ENCODE peak calls at places on chromosomes 2 and 18, in ten cellular contexts. One of them, this sample, is unnamed.

GRCh38 chr18:8424481-8424880 is 184.8 kb upstream of the RAB12 start:
- DNase-seq in spleen: no peak
- DNase-seq in astrocyte of the spinal cord: peak; percentile 29
- DNase-seq in tibial artery: no peak
- DNase-seq in endothelial cell of umbilical vein: no peak
- DNase-seq in kidney: no peak
- DNase-seq in K562: no peak
- DNase-seq in NB4: no peak
- DNase-seq in uterus: no peak
- DNase-seq in cardiac fibroblast: no peak
- DNase-seq in this sample: peak; percentile 19

GRCh38 chr2:233105930-233106329 is 45.8 kb downstream of the INPP5D start:
- DNase-seq in spleen: no peak
- DNase-seq in astrocyte of the spinal cord: no peak
- DNase-seq in tibial artery: no peak
- DNase-seq in endothelial cell of umbilical vein: no peak
- DNase-seq in kidney: no peak
- DNase-seq in K562: no peak
- DNase-seq in NB4: no peak
- DNase-seq in uterus: no peak
- DNase-seq in cardiac fibroblast: no peak
- DNase-seq in this sample: no peak

GRCh38 chr2:135916232-135916631 is 40.0 kb upstream of the MCM6 start:
- DNase-seq in spleen: no peak
- DNase-seq in astrocyte of the spinal cord: peak; percentile 60
- DNase-seq in tibial artery: no peak
- DNase-seq in endothelial cell of umbilical vein: peak; percentile 76
- DNase-seq in kidney: no peak
- DNase-seq in K562: no peak
- DNase-seq in NB4: peak; percentile 69
- DNase-seq in uterus: no peak
- DNase-seq in cardiac fibroblast: peak; percentile 57
- DNase-seq in this sample: peak; percentile 37

GRCh38 chr2:184598313-184599053 is at the start of gene ZNF804A:
- DNase-seq in spleen: peak; percentile 90
- DNase-seq in astrocyte of the spinal cord: peak; percentile 54
- DNase-seq in tibial artery: peak; percentile 56
- DNase-seq in endothelial cell of umbilical vein: peak; percentile 61
- DNase-seq in kidney: peak; percentile 76
- DNase-seq in K562: peak; percentile 20
- DNase-seq in NB4: peak; percentile 93
- DNase-seq in uterus: peak; percentile 20
- DNase-seq in cardiac fibroblast: peak; percentile 49
- DNase-seq in this sample: no peak

GRCh38 chr2:125870746-125871145 is 785.2 kb upstream of the GYPC start:
- DNase-seq in spleen: no peak
- DNase-seq in astrocyte of the spinal cord: no peak
- DNase-seq in tibial artery: no peak
- DNase-seq in endothelial cell of umbilical vein: no peak
- DNase-seq in kidney: no peak
- DNase-seq in K562: no peak
- DNase-seq in NB4: no peak
- DNase-seq in uterus: no peak
- DNase-seq in cardiac fibroblast: no peak
- DNase-seq in this sample: no peak

GRCh38 chr18:55489034-55489741 is 98.8 kb downstream of the TCF4 start:
- DNase-seq in spleen: no peak
- DNase-seq in astrocyte of the spinal cord: no peak
- DNase-seq in tibial artery: no peak
- DNase-seq in endothelial cell of umbilical vein: no peak
- DNase-seq in kidney: no peak
- DNase-seq in K562: no peak
- DNase-seq in NB4: no peak
- DNase-seq in uterus: no peak
- DNase-seq in cardiac fibroblast: no peak
- DNase-seq in this sample: no peak

GRCh38 chr2:203500951-203501350 is 34.1 kb downstream of the RAPH1 start:
- DNase-seq in spleen: no peak
- DNase-seq in astrocyte of the spinal cord: no peak
- DNase-seq in tibial artery: no peak
- DNase-seq in endothelial cell of umbilical vein: peak; percentile 46
- DNase-seq in kidney: no peak
- DNase-seq in K562: no peak
- DNase-seq in NB4: peak; percentile 47
- DNase-seq in uterus: no peak
- DNase-seq in cardiac fibroblast: no peak
- DNase-seq in this sample: no peak

GRCh38 chr2:188786368-188786781 is 187.8 kb upstream of the COL3A1 start:
- DNase-seq in spleen: no peak
- DNase-seq in astrocyte of the spinal cord: peak; percentile 84
- DNase-seq in tibial artery: no peak
- DNase-seq in endothelial cell of umbilical vein: peak; percentile 63
- DNase-seq in kidney: no peak
- DNase-seq in K562: no peak
- DNase-seq in NB4: no peak
- DNase-seq in uterus: peak; percentile 22
- DNase-seq in cardiac fibroblast: peak; percentile 92
- DNase-seq in this sample: no peak

GRCh38 chr2:157784169-157784822 is 91.8 kb downstream of the ACVR1 start:
- DNase-seq in spleen: no peak
- DNase-seq in astrocyte of the spinal cord: peak; percentile 83
- DNase-seq in tibial artery: peak; percentile 65
- DNase-seq in endothelial cell of umbilical vein: peak; percentile 82
- DNase-seq in kidney: peak; percentile 85
- DNase-seq in K562: peak; percentile 29
- DNase-seq in NB4: no peak
- DNase-seq in uterus: no peak
- DNase-seq in cardiac fibroblast: peak; percentile 44
- DNase-seq in this sample: peak; percentile 73

GRCh38 chr2:191665286-191665685 is 12.7 kb upstream of the NABP1 start:
- DNase-seq in spleen: no peak
- DNase-seq in astrocyte of the spinal cord: peak; percentile 59
- DNase-seq in tibial artery: no peak
- DNase-seq in endothelial cell of umbilical vein: peak; percentile 48
- DNase-seq in kidney: no peak
- DNase-seq in K562: no peak
- DNase-seq in NB4: peak; percentile 64
- DNase-seq in uterus: no peak
- DNase-seq in cardiac fibroblast: peak; percentile 60
- DNase-seq in this sample: no peak

GRCh38 chr18:49022311-49023280 is 71.8 kb upstream of the SMAD7 start:
- DNase-seq in spleen: peak; percentile 68
- DNase-seq in astrocyte of the spinal cord: no peak
- DNase-seq in tibial artery: no peak
- DNase-seq in endothelial cell of umbilical vein: no peak
- DNase-seq in kidney: peak; percentile 53
- DNase-seq in K562: no peak
- DNase-seq in NB4: no peak
- DNase-seq in uterus: no peak
- DNase-seq in cardiac fibroblast: no peak
- DNase-seq in this sample: no peak

GRCh38 chr2:84257871-84258270 is 201.2 kb downstream of the SUCLG1 start:
- DNase-seq in spleen: no peak
- DNase-seq in astrocyte of the spinal cord: no peak
- DNase-seq in tibial artery: no peak
- DNase-seq in endothelial cell of umbilical vein: no peak
- DNase-seq in kidney: no peak
- DNase-seq in K562: no peak
- DNase-seq in NB4: no peak
- DNase-seq in uterus: no peak
- DNase-seq in cardiac fibroblast: no peak
- DNase-seq in this sample: peak; percentile 1
- TF ChIP-seq CTCF in spleen: no peak
- TF ChIP-seq CTCF in astrocyte of the spinal cord: no peak
- TF ChIP-seq CTCF in tibial artery: no peak
- TF ChIP-seq CTCF in endothelial cell of umbilical vein: no peak
- TF ChIP-seq CTCF in kidney: peak; percentile 35
- TF ChIP-seq CTCF in K562: no peak
- TF ChIP-seq CTCF in NB4: no peak
- TF ChIP-seq CTCF in uterus: no peak
- TF ChIP-seq CTCF in cardiac fibroblast: no peak
- TF ChIP-seq CTCF in this sample: peak; percentile 20

GRCh38 chr2:11466307-11467125 is 555 bp upstream of the E2F6 start:
- DNase-seq in spleen: no peak
- DNase-seq in astrocyte of the spinal cord: no peak
- DNase-seq in tibial artery: no peak
- DNase-seq in endothelial cell of umbilical vein: no peak
- DNase-seq in kidney: no peak
- DNase-seq in K562: no peak
- DNase-seq in NB4: peak; percentile 44
- DNase-seq in uterus: no peak
- DNase-seq in cardiac fibroblast: no peak
- DNase-seq in this sample: no peak

GRCh38 chr2:11465485-11466306 is at the start of gene E2F6:
- DNase-seq in spleen: peak; percentile 95
- DNase-seq in astrocyte of the spinal cord: peak; percentile 96
- DNase-seq in tibial artery: peak; percentile 91
- DNase-seq in endothelial cell of umbilical vein: peak; percentile 93
- DNase-seq in kidney: peak; percentile 97
- DNase-seq in K562: peak; percentile 94
- DNase-seq in NB4: peak; percentile 92
- DNase-seq in uterus: peak; percentile 95
- DNase-seq in cardiac fibroblast: peak; percentile 96
- DNase-seq in this sample: peak; percentile 82

GRCh38 chr2:11467749-11468148 is 1.8 kb upstream of the E2F6 start:
- DNase-seq in spleen: no peak
- DNase-seq in astrocyte of the spinal cord: no peak
- DNase-seq in tibial artery: no peak
- DNase-seq in endothelial cell of umbilical vein: no peak
- DNase-seq in kidney: no peak
- DNase-seq in K562: no peak
- DNase-seq in NB4: no peak
- DNase-seq in uterus: no peak
- DNase-seq in cardiac fibroblast: no peak
- DNase-seq in this sample: no peak

GRCh38 chr2:11465110-11465484 is 864 bp downstream of the E2F6 start:
- DNase-seq in spleen: no peak
- DNase-seq in astrocyte of the spinal cord: no peak
- DNase-seq in tibial artery: no peak
- DNase-seq in endothelial cell of umbilical vein: no peak
- DNase-seq in kidney: no peak
- DNase-seq in K562: no peak
- DNase-seq in NB4: no peak
- DNase-seq in uterus: no peak
- DNase-seq in cardiac fibroblast: no peak
- DNase-seq in this sample: no peak

DNA sequence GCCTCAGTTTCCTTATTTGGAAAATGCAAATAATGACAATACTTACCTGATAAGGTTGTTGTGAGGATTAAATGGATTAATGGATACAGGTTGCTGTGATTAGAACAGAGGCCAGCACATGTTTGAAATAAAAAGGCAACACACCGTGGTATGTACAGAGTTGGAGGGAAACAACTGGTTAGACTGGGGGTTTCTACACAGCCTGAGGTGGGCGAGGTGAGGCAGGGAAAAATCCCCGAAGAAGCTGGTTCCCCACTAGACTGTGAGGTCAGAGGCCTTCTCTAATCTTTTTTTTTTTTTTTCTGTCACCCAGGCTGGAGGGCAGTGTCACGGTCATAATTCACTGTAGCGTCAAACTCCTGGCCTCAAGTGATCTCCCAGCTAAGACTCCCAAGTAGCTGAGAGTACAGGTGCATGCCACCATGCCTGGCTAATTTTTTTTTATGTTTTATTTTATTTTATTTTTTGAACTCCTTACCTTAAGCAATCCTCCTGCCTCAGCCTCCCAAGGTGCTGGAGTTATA is 1.2 kb upstream of the E2F6 start:
- DNase-seq in spleen: no peak
- DNase-seq in astrocyte of the spinal cord: no peak
- DNase-seq in tibial artery: no peak
- DNase-seq in endothelial cell of umbilical vein: no peak
- DNase-seq in kidney: no peak
- DNase-seq in K562: no peak
- DNase-seq in NB4: no peak
- DNase-seq in uterus: no peak
- DNase-seq in cardiac fibroblast: no peak
- DNase-seq in this sample: no peak
- H3K4me3 ChIP-seq in spleen: no peak overlapping the region
- H3K4me3 ChIP-seq in astrocyte of the spinal cord: no peak overlapping the region
- H3K4me3 ChIP-seq in tibial artery: no peak overlapping the region
- H3K4me3 ChIP-seq in endothelial cell of umbilical vein: no peak overlapping the region
- H3K4me3 ChIP-seq in kidney: no peak overlapping the region
- H3K4me3 ChIP-seq in K562: no peak overlapping the region
- H3K4me3 ChIP-seq in NB4: peak overlapping the region; percentile 91
- H3K4me3 ChIP-seq in uterus: no peak overlapping the region
- H3K4me3 ChIP-seq in cardiac fibroblast: no peak overlapping the region
- H3K4me3 ChIP-seq in this sample: no peak overlapping the region

GRCh38 chr2:98445708-98446577 is 1.3 kb downstream of the INPP4A start:
- DNase-seq in spleen: no peak
- DNase-seq in astrocyte of the spinal cord: no peak
- DNase-seq in tibial artery: no peak
- DNase-seq in endothelial cell of umbilical vein: no peak
- DNase-seq in kidney: no peak
- DNase-seq in K562: peak; percentile 38
- DNase-seq in NB4: peak; percentile 59
- DNase-seq in uterus: no peak
- DNase-seq in cardiac fibroblast: no peak
- DNase-seq in this sample: no peak
- TF ChIP-seq CTCF in spleen: no peak
- TF ChIP-seq CTCF in astrocyte of the spinal cord: no peak
- TF ChIP-seq CTCF in tibial artery: no peak
- TF ChIP-seq CTCF in endothelial cell of umbilical vein: no peak
- TF ChIP-seq CTCF in kidney: no peak
- TF ChIP-seq CTCF in K562: no peak
- TF ChIP-seq CTCF in NB4: no peak
- TF ChIP-seq CTCF in uterus: no peak
- TF ChIP-seq CTCF in cardiac fibroblast: no peak
- TF ChIP-seq CTCF in this sample: no peak

GRCh38 chr2:101787097-101787496 is 89.6 kb downstream of the MAP4K4 start:
- DNase-seq in spleen: no peak
- DNase-seq in astrocyte of the spinal cord: no peak
- DNase-seq in tibial artery: no peak
- DNase-seq in endothelial cell of umbilical vein: no peak
- DNase-seq in kidney: no peak
- DNase-seq in K562: no peak
- DNase-seq in NB4: no peak
- DNase-seq in uterus: no peak
- DNase-seq in cardiac fibroblast: no peak
- DNase-seq in this sample: no peak

GRCh38 chr2:101790416-101790815 is 92.9 kb downstream of the MAP4K4 start:
- DNase-seq in spleen: no peak
- DNase-seq in astrocyte of the spinal cord: no peak
- DNase-seq in tibial artery: no peak
- DNase-seq in endothelial cell of umbilical vein: no peak
- DNase-seq in kidney: no peak
- DNase-seq in K562: no peak
- DNase-seq in NB4: no peak
- DNase-seq in uterus: no peak
- DNase-seq in cardiac fibroblast: peak; percentile 41
- DNase-seq in this sample: no peak

GRCh38 chr2:101788995-101789970 is 91.8 kb downstream of the MAP4K4 start:
- DNase-seq in spleen: no peak
- DNase-seq in astrocyte of the spinal cord: peak; percentile 22
- DNase-seq in tibial artery: no peak
- DNase-seq in endothelial cell of umbilical vein: no peak
- DNase-seq in kidney: no peak
- DNase-seq in K562: no peak
- DNase-seq in NB4: no peak
- DNase-seq in uterus: no peak
- DNase-seq in cardiac fibroblast: peak; percentile 36
- DNase-seq in this sample: no peak

GRCh38 chr2:101790856-101791255 is 93.3 kb downstream of the MAP4K4 start:
- DNase-seq in spleen: no peak
- DNase-seq in astrocyte of the spinal cord: peak; percentile 61
- DNase-seq in tibial artery: no peak
- DNase-seq in endothelial cell of umbilical vein: no peak
- DNase-seq in kidney: no peak
- DNase-seq in K562: no peak
- DNase-seq in NB4: no peak
- DNase-seq in uterus: peak; percentile 56
- DNase-seq in cardiac fibroblast: peak; percentile 73
- DNase-seq in this sample: no peak

GRCh38 chr2:101788565-101788964 is 91.1 kb downstream of the MAP4K4 start:
- DNase-seq in spleen: no peak
- DNase-seq in astrocyte of the spinal cord: no peak
- DNase-seq in tibial artery: no peak
- DNase-seq in endothelial cell of umbilical vein: no peak
- DNase-seq in kidney: no peak
- DNase-seq in K562: no peak
- DNase-seq in NB4: no peak
- DNase-seq in uterus: no peak
- DNase-seq in cardiac fibroblast: no peak
- DNase-seq in this sample: no peak
- H3K4me3 ChIP-seq in spleen: no peak overlapping the region
- H3K4me3 ChIP-seq in astrocyte of the spinal cord: no peak overlapping the region
- H3K4me3 ChIP-seq in tibial artery: no peak overlapping the region
- H3K4me3 ChIP-seq in endothelial cell of umbilical vein: no peak overlapping the region
- H3K4me3 ChIP-seq in kidney: no peak overlapping the region
- H3K4me3 ChIP-seq in K562: no peak overlapping the region
- H3K4me3 ChIP-seq in NB4: no peak overlapping the region
- H3K4me3 ChIP-seq in uterus: no peak overlapping the region
- H3K4me3 ChIP-seq in cardiac fibroblast: no peak overlapping the region
- H3K4me3 ChIP-seq in this sample: no peak overlapping the region

This sample was measured in astrocyte of the cerebellum.